ENCODE peak calls at places on chromosomes 11 and 22, in four cellular contexts. One of them, this sample, is unnamed.

GRCh38 chr11:60872124-60872951 is 5.0 kb downstream of the ZP1 start:
- DNase-seq in breast epithelium: no peak
- DNase-seq in stomach: peak
- DNase-seq in transverse colon: peak
- DNase-seq in this sample: no peak

GRCh38 chr11:112320668-112321067 is 60.0 kb upstream of the PLET1 start:
- DNase-seq in breast epithelium: peak
- DNase-seq in stomach: peak
- DNase-seq in transverse colon: peak
- DNase-seq in this sample: no peak

GRCh38 chr11:112229746-112230433 is 3.7 kb downstream of the PTS start:
- DNase-seq in breast epithelium: no peak
- DNase-seq in stomach: no peak
- DNase-seq in transverse colon: no peak
- DNase-seq in this sample: no peak

GRCh38 chr11:128487978-128488377 is 99.4 kb downstream of the ETS1 start:
- DNase-seq in breast epithelium: no peak
- DNase-seq in stomach: no peak
- DNase-seq in transverse colon: no peak
- DNase-seq in this sample: no peak

GRCh38 chr11:11607772-11608171 is 14.0 kb downstream of the GALNT18 start:
- DNase-seq in breast epithelium: no peak
- DNase-seq in stomach: no peak
- DNase-seq in transverse colon: no peak
- DNase-seq in this sample: no peak

GRCh38 chr11:67014343-67014742 is 8.6 kb upstream of the SYT12 start:
- DNase-seq in breast epithelium: no peak
- DNase-seq in stomach: no peak
- DNase-seq in transverse colon: no peak
- DNase-seq in this sample: no peak

GRCh38 chr11:94519478-94520084 is 7.3 kb downstream of the C11orf97 start:
- DNase-seq in breast epithelium: no peak
- DNase-seq in stomach: no peak
- DNase-seq in transverse colon: no peak
- DNase-seq in this sample: no peak

GRCh38 chr11:26227311-26227710 is 104.6 kb upstream of the ANO3 start:
- DNase-seq in breast epithelium: no peak
- DNase-seq in stomach: no peak
- DNase-seq in transverse colon: no peak
- DNase-seq in this sample: no peak

GRCh38 chr11:110896358-110896757 is 184.1 kb upstream of the ARHGAP20 start:
- DNase-seq in breast epithelium: no peak
- DNase-seq in stomach: no peak
- DNase-seq in transverse colon: no peak
- DNase-seq in this sample: no peak

GRCh38 chr22:28582806-28583205 is 96.8 kb downstream of the TTC28 start:
- DNase-seq in breast epithelium: no peak
- DNase-seq in stomach: no peak
- DNase-seq in transverse colon: no peak
- DNase-seq in this sample: no peak

GRCh38 chr11:43541993-43542392 is 138.5 kb upstream of the HSD17B12 start:
- DNase-seq in breast epithelium: no peak
- DNase-seq in stomach: no peak
- DNase-seq in transverse colon: no peak
- DNase-seq in this sample: no peak

GRCh38 chr11:43532046-43532445 is 148.5 kb upstream of the HSD17B12 start:
- DNase-seq in breast epithelium: no peak
- DNase-seq in stomach: no peak
- DNase-seq in transverse colon: no peak
- DNase-seq in this sample: no peak

GRCh38 chr11:43543313-43543712 is 137.2 kb upstream of the HSD17B12 start:
- DNase-seq in breast epithelium: no peak
- DNase-seq in stomach: no peak
- DNase-seq in transverse colon: no peak
- DNase-seq in this sample: no peak

GRCh38 chr11:43542734-43543133 is 137.8 kb upstream of the HSD17B12 start:
- DNase-seq in breast epithelium: no peak
- DNase-seq in stomach: no peak
- DNase-seq in transverse colon: no peak
- DNase-seq in this sample: no peak

DNA sequence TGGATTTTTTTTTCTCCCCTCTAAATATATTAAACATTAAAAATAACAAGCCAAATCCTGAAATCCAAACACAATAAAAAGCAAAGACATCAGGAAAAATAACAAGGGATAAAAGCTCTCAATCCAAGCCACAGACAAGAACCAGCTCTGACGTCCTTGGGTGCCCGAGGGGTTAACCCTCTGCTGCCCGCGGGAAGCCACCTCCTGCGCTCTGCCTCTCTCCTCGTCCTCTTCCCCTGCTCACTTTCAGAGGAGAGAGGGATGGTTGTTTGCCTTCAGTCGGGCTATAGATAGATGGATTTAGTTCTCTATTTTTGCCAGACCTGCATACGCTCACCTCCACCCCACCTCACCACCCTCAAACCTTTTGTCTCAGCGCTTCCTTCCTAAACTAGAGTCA is 142.7 kb upstream of the HSD17B12 start:
- DNase-seq in breast epithelium: no peak
- DNase-seq in stomach: no peak
- DNase-seq in transverse colon: no peak
- DNase-seq in this sample: no peak
- TF ChIP-seq POLR2AphosphoS5 in breast epithelium: no peak
- TF ChIP-seq POLR2AphosphoS5 in stomach: no peak
- TF ChIP-seq POLR2AphosphoS5 in transverse colon: no peak
- TF ChIP-seq POLR2AphosphoS5 in this sample: no peak

GRCh38 chr22:37601203-37601539 is 7.5 kb upstream of the GGA1 start:
- DNase-seq in breast epithelium: no peak
- DNase-seq in stomach: no peak
- DNase-seq in transverse colon: no peak
- DNase-seq in this sample: no peak

GRCh38 chr22:37604875-37605274 is 3.8 kb upstream of the GGA1 start:
- DNase-seq in breast epithelium: no peak
- DNase-seq in stomach: no peak
- DNase-seq in transverse colon: no peak
- DNase-seq in this sample: no peak

GRCh38 chr22:37601540-37602442 is 6.8 kb upstream of the GGA1 start:
- DNase-seq in breast epithelium: peak
- DNase-seq in stomach: peak
- DNase-seq in transverse colon: peak
- DNase-seq in this sample: no peak

GRCh38 chr22:37607010-37607911 is 1.4 kb upstream of the GGA1 start:
- DNase-seq in breast epithelium: peak
- DNase-seq in stomach: peak
- DNase-seq in transverse colon: peak
- DNase-seq in this sample: peak

DNA sequence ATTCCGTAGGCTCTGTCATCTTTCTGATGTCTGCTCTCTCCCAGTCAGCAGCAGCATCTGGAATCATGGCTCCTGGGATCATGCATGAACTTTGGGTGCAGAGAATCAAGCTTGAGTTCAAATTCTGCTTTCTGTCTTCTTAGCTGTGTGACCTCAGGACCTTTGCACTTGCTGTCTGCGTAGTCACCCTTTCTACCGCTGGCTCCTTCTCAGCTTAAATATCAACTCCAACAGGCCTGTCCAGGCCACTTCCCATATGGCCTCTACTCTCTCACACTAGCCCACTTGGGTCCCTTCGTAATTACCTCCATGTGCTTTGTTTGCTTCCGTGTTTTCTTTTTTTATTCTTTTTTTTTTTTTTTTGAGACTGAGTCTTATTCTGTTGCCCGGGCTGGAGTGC is 4.6 kb upstream of the GGA1 start:
- DNase-seq in breast epithelium: no peak
- DNase-seq in stomach: no peak
- DNase-seq in transverse colon: no peak
- DNase-seq in this sample: no peak
- TF ChIP-seq POLR2AphosphoS5 in breast epithelium: no peak
- TF ChIP-seq POLR2AphosphoS5 in stomach: no peak
- TF ChIP-seq POLR2AphosphoS5 in transverse colon: no peak
- TF ChIP-seq POLR2AphosphoS5 in this sample: no peak

DNA sequence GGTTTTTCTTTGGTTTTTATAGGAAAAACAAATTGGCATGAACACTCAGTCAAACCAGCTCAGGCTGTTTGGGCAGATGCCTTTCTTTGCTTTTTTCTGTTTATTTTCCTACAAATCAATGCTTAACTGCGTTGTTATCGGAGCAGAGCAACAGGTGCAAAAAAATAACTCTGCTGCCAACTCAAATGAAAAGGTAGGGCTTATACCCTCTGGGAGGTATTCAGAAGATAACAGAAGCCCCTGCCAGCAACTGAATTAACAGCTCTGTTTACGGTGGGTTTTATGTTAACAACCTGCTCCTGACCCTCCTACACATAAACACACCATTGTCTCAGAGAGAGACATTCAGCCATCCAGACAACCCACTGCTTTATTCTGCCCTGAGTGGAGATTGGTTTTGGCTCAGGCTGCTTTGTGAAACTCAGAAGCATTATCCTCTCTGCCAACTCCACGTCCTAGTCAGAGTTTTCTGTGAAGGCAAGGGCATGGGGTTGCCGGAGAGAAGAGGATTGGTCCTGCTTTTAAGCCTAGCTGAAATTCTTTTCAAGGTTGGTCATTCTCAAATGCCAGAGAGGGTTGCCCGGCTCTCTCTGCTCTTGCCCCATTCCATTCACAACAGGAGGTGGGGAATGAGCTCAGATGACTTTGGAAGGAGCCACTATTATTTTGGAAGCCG is 11.3 kb downstream of the EHF start:
- DNase-seq in breast epithelium: no peak
- DNase-seq in stomach: peak
- DNase-seq in transverse colon: no peak
- DNase-seq in this sample: no peak
- TF ChIP-seq POLR2AphosphoS5 in breast epithelium: no peak
- TF ChIP-seq POLR2AphosphoS5 in stomach: peak
- TF ChIP-seq POLR2AphosphoS5 in transverse colon: no peak
- TF ChIP-seq POLR2AphosphoS5 in this sample: no peak

DNA sequence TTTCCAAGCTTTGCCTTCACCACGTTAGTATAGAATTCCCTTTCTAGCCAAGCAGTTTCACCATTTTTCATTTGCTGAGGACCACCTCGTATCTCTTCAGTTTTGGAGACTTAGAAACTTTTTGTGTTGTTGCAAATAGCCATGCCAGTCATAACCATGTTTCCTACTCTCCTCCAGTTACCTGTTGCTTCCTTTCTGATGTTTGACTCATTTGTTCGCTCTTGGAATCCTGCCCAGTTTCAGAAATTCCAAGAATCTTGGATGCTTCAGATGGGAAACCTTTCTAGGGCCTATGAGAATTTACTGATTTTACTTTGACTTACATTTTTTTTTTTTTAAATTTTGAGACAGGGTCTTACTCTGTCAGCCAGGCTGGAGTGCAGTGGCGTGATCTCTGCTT is 65.4 kb downstream of the PPP6R3 start:
- DNase-seq in breast epithelium: no peak
- DNase-seq in stomach: no peak
- DNase-seq in transverse colon: no peak
- DNase-seq in this sample: no peak
- TF ChIP-seq POLR2AphosphoS5 in breast epithelium: no peak
- TF ChIP-seq POLR2AphosphoS5 in stomach: no peak
- TF ChIP-seq POLR2AphosphoS5 in transverse colon: no peak
- TF ChIP-seq POLR2AphosphoS5 in this sample: no peak

GRCh38 chr22:37298748-37299495 is 16.6 kb downstream of the CYTH4 start:
- DNase-seq in breast epithelium: no peak
- DNase-seq in stomach: no peak
- DNase-seq in transverse colon: peak
- DNase-seq in this sample: no peak

GRCh38 chr22:37302617-37303555 is 20.6 kb downstream of the CYTH4 start:
- DNase-seq in breast epithelium: no peak
- DNase-seq in stomach: no peak
- DNase-seq in transverse colon: no peak
- DNase-seq in this sample: no peak

GRCh38 chr22:37301144-37301820 is 19.0 kb downstream of the CYTH4 start:
- DNase-seq in breast epithelium: no peak
- DNase-seq in stomach: no peak
- DNase-seq in transverse colon: no peak
- DNase-seq in this sample: no peak

GRCh38 chr22:37299969-37300509 is 17.7 kb downstream of the CYTH4 start:
- DNase-seq in breast epithelium: no peak
- DNase-seq in stomach: no peak
- DNase-seq in transverse colon: no peak
- DNase-seq in this sample: no peak

DNA sequence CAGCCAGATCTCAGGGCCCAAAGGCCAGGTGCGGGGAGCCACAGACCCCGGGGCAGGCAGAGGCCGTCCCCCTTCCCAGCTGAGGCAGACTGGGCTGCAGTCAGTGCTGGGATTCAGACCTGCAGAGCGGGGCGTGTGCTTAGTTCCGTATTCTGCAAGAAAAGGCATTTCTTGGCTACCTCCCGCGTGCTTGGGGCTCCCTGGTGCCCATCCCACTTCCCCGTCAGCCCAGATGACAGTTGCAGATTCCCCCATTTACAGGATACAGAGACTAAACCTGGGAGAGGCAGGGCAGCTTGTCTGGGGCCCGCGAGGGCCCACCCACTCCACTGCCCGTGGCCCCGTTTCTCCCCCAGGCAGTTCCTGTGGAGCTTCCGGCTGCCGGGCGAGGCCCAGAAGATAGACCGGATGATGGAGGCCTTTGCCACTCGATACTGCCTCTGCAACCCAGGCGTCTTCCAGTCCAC is 18.3 kb downstream of the CYTH4 start:
- DNase-seq in breast epithelium: no peak
- DNase-seq in stomach: no peak
- DNase-seq in transverse colon: no peak
- DNase-seq in this sample: no peak
- TF ChIP-seq POLR2AphosphoS5 in breast epithelium: no peak
- TF ChIP-seq POLR2AphosphoS5 in stomach: no peak
- TF ChIP-seq POLR2AphosphoS5 in transverse colon: no peak
- TF ChIP-seq POLR2AphosphoS5 in this sample: no peak

This sample was measured in GM12892.